ENCODE peak calls at places on chromosome 1, in seven cellular contexts. L, P, U, G, T, N and V are unnamed samples.

GRCh38 chr1:245835386-245835785 is 671.7 kb downstream of the SMYD3 start:
- DNase-seq in U (no peak), T (no peak), L (no peak), P (no peak), G (no peak), N (no peak), V (no peak)

GRCh38 chr1:25173809-25174320 is 58.4 kb downstream of the SYF2 start:
- DNase-seq in N (no peak), U (no peak), L (no peak), T (no peak), G (no peak), P (no peak), V (no peak)

GRCh38 chr1:186482661-186483255 is 21.8 kb upstream of the PDC start:
- DNase-seq in N (peak; percentile 5), L (peak; percentile 30), T (peak; percentile 50), U (peak; percentile 39), G (peak; percentile 11), P (peak; percentile 71), V (peak; percentile 57)

GRCh38 chr1:27124405-27124804 is 30.5 kb downstream of the SLC9A1 start:
- DNase-seq in U (no peak), G (no peak), P (no peak), N (no peak), L (no peak), T (no peak), V (no peak)

GRCh38 chr1:93670141-93670540 is 11.5 kb downstream of the BCAR3 start:
- DNase-seq in G (no peak), T (no peak), N (no peak), L (peak; percentile 27), P (no peak), U (peak; percentile 60), V (peak; percentile 28)

GRCh38 chr1:216499581-216500272 is 76.5 kb upstream of the USH2A start:
- DNase-seq in P (no peak), U (no peak), G (no peak), N (no peak), T (no peak), L (no peak), V (no peak)

GRCh38 chr1:206419783-206420182 is 50.5 kb upstream of the IKBKE start:
- DNase-seq in T (no peak), L (no peak), P (no peak), N (no peak), U (no peak), G (no peak), V (no peak)

GRCh38 chr1:209593747-209594146 is 10.2 kb downstream of the CAMK1G start:
- DNase-seq in P (no peak), G (no peak), N (no peak), L (no peak), U (no peak), T (no peak), V (no peak)

GRCh38 chr1:210597555-210598134 is 268.9 kb downstream of the HHAT start:
- DNase-seq in U (no peak), P (no peak), L (no peak), N (no peak), T (no peak), G (no peak), V (peak; percentile 44)

GRCh38 chr1:30697977-30698376 is 25.4 kb downstream of the MATN1 start:
- DNase-seq in T (peak; percentile 47), U (no peak), L (no peak), P (no peak), G (no peak), N (no peak), V (no peak)

GRCh38 chr1:70462611-70463010 is 51.5 kb downstream of the CTH start:
- DNase-seq in L (no peak), G (no peak), P (no peak), U (no peak), T (no peak), N (no peak), V (no peak)

GRCh38 chr1:30186586-30186985 is 536.8 kb downstream of the MATN1 start:
- DNase-seq in U (no peak), G (no peak), T (no peak), P (no peak), L (no peak), N (no peak), V (no peak)

GRCh38 chr1:204203206-204203767 is 7.0 kb upstream of the KISS1 start:
- DNase-seq in T (no peak), N (no peak), L (no peak), P (no peak), G (no peak), U (no peak), V (no peak)

GRCh38 chr1:112359961-112360767 is 35.9 kb upstream of the CTTNBP2NL start:
- DNase-seq in P (no peak), T (no peak), U (peak; percentile 76), L (no peak), G (no peak), N (no peak), V (no peak)